ENCODE peak calls at places on chromosomes 4 and X, in nine cellular contexts. One of them, this sample, is unnamed.
A peak's percentile ranks its signal among the peaks of the same experiment; 100 is the strongest.

GRCh38 chr4:158428242-158428641 is 93.4 kb upstream of the RXFP1 start:
- DNase-seq in progenitor cell of endocrine pancreas: no peak
- DNase-seq in NCI-H345: no peak
- DNase-seq in activated CD4-positive, CD25-positive, alpha-beta regulatory T cell treated with anti-CD3 and anti-CD28 coated beads, Interleukin-2, amount 50 U/mL, for 16 hours: no peak
- DNase-seq in kidney tubule cell: no peak
- DNase-seq in GM04503: no peak
- DNase-seq in cardiac fibroblast: peak; percentile 80
- DNase-seq in A172: peak; percentile 10
- DNase-seq in dermis blood vessel endothelial cell: no peak
- DNase-seq in this sample: no peak

GRCh38 chr4:38562751-38563198 is 101.2 kb upstream of the KLF3 start:
- DNase-seq in kidney tubule cell: peak; percentile 20
- DNase-seq in NCI-H345: peak; percentile 2
- DNase-seq in A172: no peak
- DNase-seq in activated CD4-positive, CD25-positive, alpha-beta regulatory T cell treated with anti-CD3 and anti-CD28 coated beads, Interleukin-2, amount 50 U/mL, for 16 hours: no peak
- DNase-seq in dermis blood vessel endothelial cell: peak; percentile 62
- DNase-seq in GM04503: no peak
- DNase-seq in progenitor cell of endocrine pancreas: no peak
- DNase-seq in cardiac fibroblast: peak; percentile 74
- DNase-seq in this sample: peak; percentile 67

GRCh38 chrX:54484666-54485065 is 11.4 kb downstream of the FGD1 start:
- DNase-seq in progenitor cell of endocrine pancreas: no peak
- DNase-seq in A172: no peak
- DNase-seq in GM04503: no peak
- DNase-seq in kidney tubule cell: no peak
- DNase-seq in NCI-H345: no peak
- DNase-seq in activated CD4-positive, CD25-positive, alpha-beta regulatory T cell treated with anti-CD3 and anti-CD28 coated beads, Interleukin-2, amount 50 U/mL, for 16 hours: no peak
- DNase-seq in dermis blood vessel endothelial cell: no peak
- DNase-seq in cardiac fibroblast: no peak
- DNase-seq in this sample: no peak

GRCh38 chrX:138886769-138887168 is 175.3 kb upstream of the FGF13 start:
- DNase-seq in dermis blood vessel endothelial cell: no peak
- DNase-seq in progenitor cell of endocrine pancreas: no peak
- DNase-seq in NCI-H345: no peak
- DNase-seq in kidney tubule cell: peak; percentile 56
- DNase-seq in activated CD4-positive, CD25-positive, alpha-beta regulatory T cell treated with anti-CD3 and anti-CD28 coated beads, Interleukin-2, amount 50 U/mL, for 16 hours: no peak
- DNase-seq in A172: peak; percentile 9
- DNase-seq in cardiac fibroblast: peak; percentile 19
- DNase-seq in GM04503: no peak
- DNase-seq in this sample: no peak

GRCh38 chrX:137982791-137983190 is 416.9 kb downstream of the ZIC3 start:
- DNase-seq in progenitor cell of endocrine pancreas: no peak
- DNase-seq in activated CD4-positive, CD25-positive, alpha-beta regulatory T cell treated with anti-CD3 and anti-CD28 coated beads, Interleukin-2, amount 50 U/mL, for 16 hours: no peak
- DNase-seq in dermis blood vessel endothelial cell: no peak
- DNase-seq in cardiac fibroblast: no peak
- DNase-seq in kidney tubule cell: no peak
- DNase-seq in NCI-H345: no peak
- DNase-seq in GM04503: no peak
- DNase-seq in A172: no peak
- DNase-seq in this sample: no peak

GRCh38 chr4:186772936-186773335 is 49.3 kb upstream of the FAT1 start:
- DNase-seq in activated CD4-positive, CD25-positive, alpha-beta regulatory T cell treated with anti-CD3 and anti-CD28 coated beads, Interleukin-2, amount 50 U/mL, for 16 hours: no peak
- DNase-seq in dermis blood vessel endothelial cell: no peak
- DNase-seq in progenitor cell of endocrine pancreas: no peak
- DNase-seq in NCI-H345: no peak
- DNase-seq in cardiac fibroblast: peak; percentile 50
- DNase-seq in GM04503: no peak
- DNase-seq in kidney tubule cell: no peak
- DNase-seq in A172: no peak
- DNase-seq in this sample: no peak

GRCh38 chr4:80014531-80014930 is 58.5 kb downstream of the ANTXR2 start:
- DNase-seq in activated CD4-positive, CD25-positive, alpha-beta regulatory T cell treated with anti-CD3 and anti-CD28 coated beads, Interleukin-2, amount 50 U/mL, for 16 hours: no peak
- DNase-seq in dermis blood vessel endothelial cell: no peak
- DNase-seq in cardiac fibroblast: no peak
- DNase-seq in A172: no peak
- DNase-seq in GM04503: no peak
- DNase-seq in progenitor cell of endocrine pancreas: no peak
- DNase-seq in NCI-H345: no peak
- DNase-seq in kidney tubule cell: no peak
- DNase-seq in this sample: no peak

GRCh38 chrX:153725039-153725831 is 579 bp downstream of the ABCD1 start:
- DNase-seq in cardiac fibroblast: no peak
- DNase-seq in dermis blood vessel endothelial cell: no peak
- DNase-seq in A172: no peak
- DNase-seq in progenitor cell of endocrine pancreas: no peak
- DNase-seq in GM04503: no peak
- DNase-seq in NCI-H345: no peak
- DNase-seq in kidney tubule cell: no peak
- DNase-seq in activated CD4-positive, CD25-positive, alpha-beta regulatory T cell treated with anti-CD3 and anti-CD28 coated beads, Interleukin-2, amount 50 U/mL, for 16 hours: no peak
- DNase-seq in this sample: peak; percentile 23

GRCh38 chr4:139889194-139889762 is 223.7 kb downstream of the MGST2 start:
- DNase-seq in progenitor cell of endocrine pancreas: no peak
- DNase-seq in cardiac fibroblast: no peak
- DNase-seq in A172: no peak
- DNase-seq in activated CD4-positive, CD25-positive, alpha-beta regulatory T cell treated with anti-CD3 and anti-CD28 coated beads, Interleukin-2, amount 50 U/mL, for 16 hours: no peak
- DNase-seq in GM04503: no peak
- DNase-seq in kidney tubule cell: peak; percentile 84
- DNase-seq in NCI-H345: peak; percentile 23
- DNase-seq in dermis blood vessel endothelial cell: no peak
- DNase-seq in this sample: no peak

GRCh38 chrX:30141966-30142365 is 73.4 kb upstream of the MAGEB2 start:
- DNase-seq in NCI-H345: peak; percentile 48
- DNase-seq in A172: peak; percentile 66
- DNase-seq in cardiac fibroblast: peak; percentile 47
- DNase-seq in progenitor cell of endocrine pancreas: no peak
- DNase-seq in activated CD4-positive, CD25-positive, alpha-beta regulatory T cell treated with anti-CD3 and anti-CD28 coated beads, Interleukin-2, amount 50 U/mL, for 16 hours: no peak
- DNase-seq in kidney tubule cell: peak; percentile 55
- DNase-seq in GM04503: no peak
- DNase-seq in dermis blood vessel endothelial cell: peak; percentile 28
- DNase-seq in this sample: peak; percentile 3

GRCh38 chrX:47648376-47648775 is 2.0 kb downstream of the ELK1 start:
- DNase-seq in activated CD4-positive, CD25-positive, alpha-beta regulatory T cell treated with anti-CD3 and anti-CD28 coated beads, Interleukin-2, amount 50 U/mL, for 16 hours: no peak
- DNase-seq in NCI-H345: no peak
- DNase-seq in dermis blood vessel endothelial cell: no peak
- DNase-seq in cardiac fibroblast: no peak
- DNase-seq in progenitor cell of endocrine pancreas: no peak
- DNase-seq in kidney tubule cell: no peak
- DNase-seq in A172: no peak
- DNase-seq in GM04503: no peak
- DNase-seq in this sample: no peak

GRCh38 chrX:65587616-65588526 is 53.3 kb upstream of the LAS1L start:
- DNase-seq in cardiac fibroblast: peak; percentile 78
- DNase-seq in NCI-H345: no peak
- DNase-seq in GM04503: no peak
- DNase-seq in kidney tubule cell: peak; percentile 76
- DNase-seq in A172: no peak
- DNase-seq in dermis blood vessel endothelial cell: peak; percentile 49
- DNase-seq in progenitor cell of endocrine pancreas: no peak
- DNase-seq in activated CD4-positive, CD25-positive, alpha-beta regulatory T cell treated with anti-CD3 and anti-CD28 coated beads, Interleukin-2, amount 50 U/mL, for 16 hours: no peak
- DNase-seq in this sample: peak; percentile 60

GRCh38 chr4:94897023-94897422 is 139.3 kb downstream of the BMPR1B start:
- DNase-seq in dermis blood vessel endothelial cell: no peak
- DNase-seq in A172: no peak
- DNase-seq in kidney tubule cell: no peak
- DNase-seq in activated CD4-positive, CD25-positive, alpha-beta regulatory T cell treated with anti-CD3 and anti-CD28 coated beads, Interleukin-2, amount 50 U/mL, for 16 hours: no peak
- DNase-seq in cardiac fibroblast: no peak
- DNase-seq in GM04503: no peak
- DNase-seq in progenitor cell of endocrine pancreas: no peak
- DNase-seq in NCI-H345: no peak
- DNase-seq in this sample: no peak

GRCh38 chrX:25810202-25810601 is 327.9 kb upstream of the MAGEB18 start:
- DNase-seq in A172: peak; percentile 89
- DNase-seq in progenitor cell of endocrine pancreas: no peak
- DNase-seq in GM04503: no peak
- DNase-seq in NCI-H345: no peak
- DNase-seq in cardiac fibroblast: peak; percentile 61
- DNase-seq in activated CD4-positive, CD25-positive, alpha-beta regulatory T cell treated with anti-CD3 and anti-CD28 coated beads, Interleukin-2, amount 50 U/mL, for 16 hours: no peak
- DNase-seq in dermis blood vessel endothelial cell: peak; percentile 8
- DNase-seq in kidney tubule cell: peak; percentile 22
- DNase-seq in this sample: no peak

GRCh38 chr4:31328921-31329320 is 608.8 kb downstream of the PCDH7 start:
- DNase-seq in progenitor cell of endocrine pancreas: no peak
- DNase-seq in A172: no peak
- DNase-seq in dermis blood vessel endothelial cell: no peak
- DNase-seq in kidney tubule cell: no peak
- DNase-seq in GM04503: no peak
- DNase-seq in NCI-H345: no peak
- DNase-seq in activated CD4-positive, CD25-positive, alpha-beta regulatory T cell treated with anti-CD3 and anti-CD28 coated beads, Interleukin-2, amount 50 U/mL, for 16 hours: no peak
- DNase-seq in cardiac fibroblast: no peak
- DNase-seq in this sample: no peak

GRCh38 chrX:1442016-1442665 is 10.6 kb downstream of the ASMTL start:
- DNase-seq in activated CD4-positive, CD25-positive, alpha-beta regulatory T cell treated with anti-CD3 and anti-CD28 coated beads, Interleukin-2, amount 50 U/mL, for 16 hours: no peak
- DNase-seq in progenitor cell of endocrine pancreas: no peak
- DNase-seq in kidney tubule cell: no peak
- DNase-seq in dermis blood vessel endothelial cell: no peak
- DNase-seq in cardiac fibroblast: no peak
- DNase-seq in GM04503: no peak
- DNase-seq in NCI-H345: no peak
- DNase-seq in A172: no peak
- DNase-seq in this sample: no peak

GRCh38 chr4:128528793-128529553 is 241.4 kb upstream of the PGRMC2 start:
- DNase-seq in A172: peak; percentile 98
- DNase-seq in GM04503: peak; percentile 98
- DNase-seq in cardiac fibroblast: peak; percentile 100
- DNase-seq in kidney tubule cell: peak; percentile 100
- DNase-seq in progenitor cell of endocrine pancreas: no peak
- DNase-seq in activated CD4-positive, CD25-positive, alpha-beta regulatory T cell treated with anti-CD3 and anti-CD28 coated beads, Interleukin-2, amount 50 U/mL, for 16 hours: no peak
- DNase-seq in dermis blood vessel endothelial cell: peak; percentile 89
- DNase-seq in NCI-H345: no peak
- DNase-seq in this sample: peak; percentile 39

GRCh38 chrX:65596270-65596669 is 61.7 kb upstream of the LAS1L start:
- DNase-seq in progenitor cell of endocrine pancreas: no peak
- DNase-seq in NCI-H345: no peak
- DNase-seq in kidney tubule cell: peak; percentile 51
- DNase-seq in A172: peak; percentile 62
- DNase-seq in activated CD4-positive, CD25-positive, alpha-beta regulatory T cell treated with anti-CD3 and anti-CD28 coated beads, Interleukin-2, amount 50 U/mL, for 16 hours: peak; percentile 14
- DNase-seq in cardiac fibroblast: peak; percentile 71
- DNase-seq in GM04503: no peak
- DNase-seq in dermis blood vessel endothelial cell: peak; percentile 61
- DNase-seq in this sample: no peak

GRCh38 chr4:7772708-7773385 is 166.8 kb downstream of the AFAP1 start:
- DNase-seq in kidney tubule cell: peak; percentile 33
- DNase-seq in A172: no peak
- DNase-seq in dermis blood vessel endothelial cell: no peak
- DNase-seq in activated CD4-positive, CD25-positive, alpha-beta regulatory T cell treated with anti-CD3 and anti-CD28 coated beads, Interleukin-2, amount 50 U/mL, for 16 hours: no peak
- DNase-seq in cardiac fibroblast: no peak
- DNase-seq in progenitor cell of endocrine pancreas: no peak
- DNase-seq in GM04503: no peak
- DNase-seq in NCI-H345: no peak
- DNase-seq in this sample: peak; percentile 61

GRCh38 chr4:126705271-126705670 is 927.5 kb upstream of the INTU start:
- DNase-seq in dermis blood vessel endothelial cell: no peak
- DNase-seq in GM04503: peak; percentile 63
- DNase-seq in kidney tubule cell: no peak
- DNase-seq in cardiac fibroblast: peak; percentile 71
- DNase-seq in activated CD4-positive, CD25-positive, alpha-beta regulatory T cell treated with anti-CD3 and anti-CD28 coated beads, Interleukin-2, amount 50 U/mL, for 16 hours: no peak
- DNase-seq in progenitor cell of endocrine pancreas: no peak
- DNase-seq in A172: no peak
- DNase-seq in NCI-H345: no peak
- DNase-seq in this sample: no peak

GRCh38 chrX:20500171-20500865 is 233.6 kb upstream of the RPS6KA3 start:
- DNase-seq in dermis blood vessel endothelial cell: no peak
- DNase-seq in cardiac fibroblast: no peak
- DNase-seq in progenitor cell of endocrine pancreas: no peak
- DNase-seq in GM04503: no peak
- DNase-seq in kidney tubule cell: no peak
- DNase-seq in activated CD4-positive, CD25-positive, alpha-beta regulatory T cell treated with anti-CD3 and anti-CD28 coated beads, Interleukin-2, amount 50 U/mL, for 16 hours: no peak
- DNase-seq in A172: no peak
- DNase-seq in NCI-H345: no peak
- DNase-seq in this sample: no peak

GRCh38 chr4:121594796-121595526 is 101.8 kb downstream of the ANXA5 start:
- DNase-seq in dermis blood vessel endothelial cell: peak; percentile 95
- DNase-seq in activated CD4-positive, CD25-positive, alpha-beta regulatory T cell treated with anti-CD3 and anti-CD28 coated beads, Interleukin-2, amount 50 U/mL, for 16 hours: no peak
- DNase-seq in A172: peak; percentile 32
- DNase-seq in kidney tubule cell: peak; percentile 90
- DNase-seq in NCI-H345: no peak
- DNase-seq in GM04503: peak; percentile 24
- DNase-seq in progenitor cell of endocrine pancreas: no peak
- DNase-seq in cardiac fibroblast: peak; percentile 81
- DNase-seq in this sample: peak; percentile 57

GRCh38 chr4:184648220-184649025 is 824 bp downstream of the CASP3 start:
- DNase-seq in kidney tubule cell: peak; percentile 51
- DNase-seq in NCI-H345: peak; percentile 29
- DNase-seq in cardiac fibroblast: peak; percentile 44
- DNase-seq in A172: peak; percentile 11
- DNase-seq in activated CD4-positive, CD25-positive, alpha-beta regulatory T cell treated with anti-CD3 and anti-CD28 coated beads, Interleukin-2, amount 50 U/mL, for 16 hours: peak; percentile 2
- DNase-seq in progenitor cell of endocrine pancreas: peak; percentile 41
- DNase-seq in GM04503: no peak
- DNase-seq in dermis blood vessel endothelial cell: peak; percentile 72
- DNase-seq in this sample: peak; percentile 76

GRCh38 chr4:122481766-122482405 is 25.4 kb upstream of the IL2 start:
- DNase-seq in GM04503: peak; percentile 70
- DNase-seq in kidney tubule cell: no peak
- DNase-seq in NCI-H345: no peak
- DNase-seq in dermis blood vessel endothelial cell: no peak
- DNase-seq in cardiac fibroblast: no peak
- DNase-seq in progenitor cell of endocrine pancreas: no peak
- DNase-seq in activated CD4-positive, CD25-positive, alpha-beta regulatory T cell treated with anti-CD3 and anti-CD28 coated beads, Interleukin-2, amount 50 U/mL, for 16 hours: no peak
- DNase-seq in A172: peak; percentile 46
- DNase-seq in this sample: no peak

GRCh38 chrX:2928127-2928582 is 984 bp downstream of the ARSD start:
- DNase-seq in activated CD4-positive, CD25-positive, alpha-beta regulatory T cell treated with anti-CD3 and anti-CD28 coated beads, Interleukin-2, amount 50 U/mL, for 16 hours: no peak
- DNase-seq in kidney tubule cell: peak; percentile 52
- DNase-seq in dermis blood vessel endothelial cell: peak; percentile 73
- DNase-seq in NCI-H345: no peak
- DNase-seq in cardiac fibroblast: no peak
- DNase-seq in A172: no peak
- DNase-seq in GM04503: peak; percentile 3
- DNase-seq in progenitor cell of endocrine pancreas: no peak
- DNase-seq in this sample: peak; percentile 34

GRCh38 chr4:80199947-80200346 is 2.6 kb downstream of the PRDM8 start:
- DNase-seq in NCI-H345: no peak
- DNase-seq in dermis blood vessel endothelial cell: no peak
- DNase-seq in cardiac fibroblast: no peak
- DNase-seq in GM04503: no peak
- DNase-seq in A172: no peak
- DNase-seq in kidney tubule cell: no peak
- DNase-seq in progenitor cell of endocrine pancreas: no peak
- DNase-seq in activated CD4-positive, CD25-positive, alpha-beta regulatory T cell treated with anti-CD3 and anti-CD28 coated beads, Interleukin-2, amount 50 U/mL, for 16 hours: no peak
- DNase-seq in this sample: no peak

GRCh38 chrX:14963447-14964236 is 90.4 kb downstream of the MOSPD2 start:
- DNase-seq in A172: peak; percentile 95
- DNase-seq in dermis blood vessel endothelial cell: peak; percentile 49
- DNase-seq in activated CD4-positive, CD25-positive, alpha-beta regulatory T cell treated with anti-CD3 and anti-CD28 coated beads, Interleukin-2, amount 50 U/mL, for 16 hours: no peak
- DNase-seq in GM04503: no peak
- DNase-seq in progenitor cell of endocrine pancreas: no peak
- DNase-seq in kidney tubule cell: peak; percentile 54
- DNase-seq in cardiac fibroblast: peak; percentile 11
- DNase-seq in NCI-H345: no peak
- DNase-seq in this sample: no peak